ENCODE peak calls at places on chromosomes 6 and 20, in ten cellular contexts. G is Caco-2; A is colonic mucosa; D is astrocyte of the spinal cord; P is CD8-positive, alpha-beta memory T cell; N is adrenal gland; R is GM23248; F is neural progenitor cell; J is WERI-Rb-1; U is Peyer's patch. S is an unnamed sample.

GRCh38 chr6:3849681-3850450 is 693 bp downstream of the FAM50B start:
- DNase-seq in G (no peak), U (no peak), D (peak; percentile 16), P (peak; percentile 5), J (no peak), A (peak; percentile 28), N (peak; percentile 53), R (peak; percentile 48), F (no peak), S (no peak)

GRCh38 chr20:62405108-62405980 is 1.7 kb downstream of the CABLES2 start:
- DNase-seq in J (peak; percentile 60), P (no peak), R (peak; percentile 54), A (no peak), G (peak; percentile 94), U (peak; percentile 56), F (peak; percentile 83), D (peak; percentile 22), N (peak; percentile 84), S (peak; percentile 86)

GRCh38 chr6:16136536-16137450 is 7.9 kb downstream of the MYLIP start:
- DNase-seq in P (peak; percentile 29), G (no peak), U (no peak), N (peak; percentile 79), D (peak; percentile 88), R (peak; percentile 91), J (no peak), F (no peak), A (no peak), S (no peak)

GRCh38 chr6:30603961-30604360 is 13.1 kb downstream of the PPP1R10 start:
- DNase-seq in U (no peak), J (no peak), G (no peak), N (no peak), P (no peak), F (no peak), A (no peak), R (no peak), D (no peak), S (no peak)

GRCh38 chr6:170152989-170153388 is 137.9 kb downstream of the DLL1 start:
- DNase-seq in R (no peak), D (peak; percentile 54), N (peak; percentile 77), G (no peak), J (no peak), F (peak; percentile 75), P (no peak), U (peak; percentile 60), A (peak; percentile 36), S (peak; percentile 60)

GRCh38 chr20:58718121-58718563 is 25.5 kb downstream of the NPEPL1 start:
- DNase-seq in A (peak; percentile 13), G (peak; percentile 37), F (no peak), D (no peak), N (peak; percentile 42), P (no peak), U (peak; percentile 33), R (no peak), J (no peak), S (no peak)

GRCh38 chr6:45021652-45022051 is 306.5 kb upstream of the RUNX2 start:
- DNase-seq in J (no peak), F (no peak), R (peak; percentile 16), U (no peak), D (peak; percentile 62), N (no peak), A (no peak), P (peak; percentile 43), G (no peak), S (no peak)

GRCh38 chr6:170130771-170131241 is 160.1 kb downstream of the DLL1 start:
- DNase-seq in J (no peak), F (no peak), G (no peak), P (no peak), N (no peak), R (no peak), U (peak; percentile 33), A (no peak), D (no peak), S (no peak)

GRCh38 chr6:14118444-14118843 is 872 bp downstream of the CD83 start:
- DNase-seq in P (no peak), U (no peak), A (no peak), G (no peak), F (no peak), N (no peak), J (no peak), D (no peak), R (no peak), S (no peak)

GRCh38 chr6:135088818-135089809 is 34.5 kb upstream of the HBS1L start:
- DNase-seq in N (no peak), U (no peak), F (peak; percentile 18), D (peak; percentile 41), A (no peak), J (no peak), R (peak; percentile 71), G (no peak), P (peak; percentile 20), S (peak; percentile 16)

GRCh38 chr6:107290491-107290890 is 168.9 kb downstream of the PDSS2 start:
- DNase-seq in U (no peak), D (no peak), N (no peak), J (no peak), P (no peak), G (no peak), R (no peak), A (no peak), F (no peak), S (peak; percentile 52)

GRCh38 chr6:54801244-54801643 is 45.3 kb upstream of the FAM83B start:
- DNase-seq in P (no peak), G (no peak), A (no peak), R (no peak), U (no peak), N (no peak), J (no peak), D (no peak), F (no peak), S (no peak)

GRCh38 chr6:54800201-54800600 is 46.4 kb upstream of the FAM83B start:
- DNase-seq in P (no peak), D (no peak), N (no peak), J (no peak), A (no peak), G (no peak), R (no peak), U (peak; percentile 50), F (no peak), S (no peak)

GRCh38 chr6:54802775-54803631 is 43.6 kb upstream of the FAM83B start:
- DNase-seq in N (no peak), F (peak; percentile 4), R (peak; percentile 42), A (no peak), G (no peak), D (peak; percentile 58), U (no peak), J (no peak), P (no peak), S (peak; percentile 8)

GRCh38 chr6:54805077-54805476 is 41.5 kb upstream of the FAM83B start:
- DNase-seq in R (no peak), N (no peak), P (no peak), D (no peak), U (no peak), J (no peak), F (no peak), G (peak; percentile 43), A (no peak), S (no peak)

DNA sequence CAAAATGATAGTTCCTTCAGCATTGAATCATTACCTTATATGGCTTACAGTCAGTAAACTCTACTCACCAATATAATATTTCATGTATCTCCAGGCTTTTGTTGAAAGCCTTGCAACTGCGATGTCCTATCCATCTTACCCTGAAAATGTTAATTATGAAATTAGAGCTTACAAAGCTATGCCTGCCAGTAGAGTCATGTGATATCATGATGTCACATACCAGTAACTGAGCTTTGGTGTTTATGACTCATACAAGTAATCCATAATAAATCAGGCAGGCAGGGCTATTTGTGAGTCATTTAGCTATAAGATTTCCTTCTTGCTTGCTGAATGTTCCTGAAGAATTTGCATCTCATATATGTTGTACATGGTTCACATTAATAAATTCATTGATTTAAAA is 44.9 kb upstream of the FAM83B start:
- DNase-seq in F (no peak), P (no peak), N (no peak), J (no peak), R (peak; percentile 58), G (no peak), D (peak; percentile 83), A (no peak), U (no peak), S (peak; percentile 45)
- H3K4me3 ChIP-seq in F (no peak overlapping the region), P (no peak overlapping the region), N (no peak overlapping the region), J (no peak overlapping the region), R (no peak overlapping the region), G (no peak overlapping the region), D (no peak overlapping the region), A (no peak overlapping the region), U (no peak overlapping the region), S (no peak overlapping the region)

DNA sequence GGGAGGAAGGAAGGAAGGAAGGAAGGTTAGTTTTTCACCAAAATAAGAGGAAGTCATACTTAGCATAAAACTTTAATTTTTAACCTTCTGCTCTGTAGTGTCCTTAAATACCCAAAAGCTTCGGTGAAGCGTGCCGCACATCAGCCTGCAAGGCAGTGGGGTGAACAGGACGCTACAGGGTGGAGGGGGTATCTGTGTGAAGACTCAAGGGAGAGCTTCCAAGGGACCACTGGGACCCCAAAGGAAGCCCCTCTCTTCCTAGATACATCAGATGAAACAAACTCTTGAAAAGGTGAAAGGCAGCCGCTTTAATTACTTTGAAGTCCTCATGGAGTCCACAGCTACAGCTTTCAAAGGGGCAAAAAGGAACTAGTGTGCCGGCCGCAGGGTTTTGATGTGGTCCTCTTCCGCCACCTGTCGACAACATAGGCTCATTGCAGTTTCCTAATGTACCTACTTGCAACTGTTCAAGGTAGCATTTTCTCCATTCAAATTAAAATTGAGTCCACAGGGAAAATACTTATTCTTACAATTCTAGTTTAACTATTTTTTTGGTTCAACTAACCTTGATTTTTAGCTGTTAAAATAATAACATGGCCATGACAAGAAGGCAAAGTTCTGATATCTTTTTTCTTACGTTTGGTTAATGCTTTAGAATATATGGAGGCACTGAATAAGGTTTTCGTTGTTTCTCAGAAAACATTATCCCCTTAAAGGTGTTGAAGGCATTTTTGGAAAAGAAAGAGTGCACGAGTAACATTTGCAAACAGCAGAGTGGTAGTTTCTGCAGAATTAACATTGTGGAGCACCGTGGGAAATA is 135.0 kb upstream of the RIPOR2 start:
- DNase-seq in D (peak; percentile 81), A (peak; percentile 78), U (peak; percentile 95), F (peak; percentile 87), R (peak; percentile 85), J (peak; percentile 85), G (peak; percentile 69), N (peak; percentile 95), P (peak; percentile 83), S (peak; percentile 61)
- H3K4me3 ChIP-seq in D (no peak overlapping the region), A (no peak overlapping the region), U (no peak overlapping the region), F (no peak overlapping the region), R (no peak overlapping the region), J (peak overlapping the region; percentile 44), G (no peak overlapping the region), N (no peak overlapping the region), P (no peak overlapping the region), S (no peak overlapping the region)

GRCh38 chr6:43077981-43078411 is 1.9 kb downstream of the PTK7 start:
- DNase-seq in A (no peak), D (no peak), U (no peak), R (peak; percentile 82), F (peak; percentile 39), J (no peak), P (no peak), G (no peak), N (no peak), S (no peak)
- H3K4me3 ChIP-seq in A (no peak overlapping the region), D (peak overlapping the region; percentile 91), U (no peak overlapping the region), R (peak overlapping the region; percentile 94), F (peak overlapping the region; percentile 99), J (no peak overlapping the region), P (no peak overlapping the region), G (peak overlapping the region; percentile 95), N (no peak overlapping the region), S (peak overlapping the region; percentile 98)

GRCh38 chr20:12133553-12133952 is 215.9 kb downstream of the BTBD3 start:
- DNase-seq in J (no peak), N (no peak), R (no peak), F (no peak), P (no peak), U (no peak), G (no peak), A (no peak), D (no peak), S (no peak)

GRCh38 chr20:12130781-12131180 is 213.1 kb downstream of the BTBD3 start:
- DNase-seq in P (no peak), R (no peak), U (no peak), F (no peak), G (no peak), D (no peak), A (no peak), N (no peak), J (no peak), S (no peak)
- H3K4me3 ChIP-seq in P (no peak overlapping the region), R (no peak overlapping the region), U (no peak overlapping the region), F (no peak overlapping the region), G (no peak overlapping the region), D (no peak overlapping the region), A (no peak overlapping the region), N (no peak overlapping the region), J (no peak overlapping the region), S (no peak overlapping the region)